ENCODE peak calls at places on chromosome 17, in seven cellular contexts. U is tibial artery; R is CD4-positive, alpha-beta memory T cell; M is IMR-90; T is A549; V is MG63; E is effector memory CD4-positive, alpha-beta T cell. P is an unnamed sample. For H3K9me3, the result is how much of the 10 kb centered on the place peaks cover.

GRCh38 chr17:40900819-40901356 is 15.8 kb upstream of the KRT20 start:
- DNase-seq in M (no peak), V (no peak), R (no peak), U (no peak), T (no peak), E (no peak), P (no peak)

GRCh38 chr17:36131931-36132330 is 28.3 kb downstream of the CCL4 start:
- DNase-seq in R (no peak), V (no peak), E (no peak), U (no peak), M (no peak), T (no peak), P (no peak)

GRCh38 chr17:37050905-37051304 is 102.2 kb downstream of the AATF start:
- DNase-seq in T (no peak), R (no peak), V (no peak), U (no peak), E (no peak), M (peak), P (no peak)

GRCh38 chr17:10836145-10836544 is 1.7 kb downstream of the PIRT start:
- DNase-seq in E (no peak), V (no peak), T (no peak), U (no peak), M (no peak), R (no peak), P (no peak)

GRCh38 chr17:81966343-81967243 is 5.6 kb upstream of the NOTUM start:
- DNase-seq in U (no peak), T (no peak), V (no peak), R (no peak), E (no peak), M (peak), P (no peak)

GRCh38 chr17:41660221-41660711 is 28.4 kb upstream of the EIF1 start:
- DNase-seq in E (no peak), V (peak), R (no peak), U (no peak), M (no peak), T (no peak), P (no peak)

GRCh38 chr17:49002766-49003165 is 5.6 kb downstream of the IGF2BP1 start:
- DNase-seq in E (no peak), R (no peak), U (no peak), T (no peak), M (no peak), V (no peak), P (no peak)

GRCh38 chr17:47470836-47471235 is 60.1 kb upstream of the NPEPPS start:
- DNase-seq in T (no peak), V (no peak), E (no peak), M (no peak), U (no peak), R (no peak), P (no peak)

GRCh38 chr17:74901353-74902145 is 8.1 kb upstream of the FADS6 start:
- DNase-seq in T (no peak), M (no peak), R (no peak), E (no peak), V (no peak), U (no peak), P (no peak)

GRCh38 chr17:65389956-65390355 is 171.5 kb downstream of the AXIN2 start:
- DNase-seq in V (peak), M (peak), R (no peak), T (no peak), U (no peak), E (no peak), P (no peak)

GRCh38 chr17:64092952-64093451 is 36.9 kb downstream of the ERN1 start:
- DNase-seq in V (no peak), M (no peak), E (no peak), T (no peak), U (no peak), R (no peak), P (no peak)

GRCh38 chr17:67435122-67435521 is 58.0 kb downstream of the PITPNC1 start:
- DNase-seq in V (no peak), M (no peak), E (peak), R (peak), U (no peak), T (no peak), P (peak)

GRCh38 chr17:31152271-31152670 is 57.5 kb downstream of the NF1 start:
- DNase-seq in E (no peak), V (no peak), U (no peak), T (no peak), M (no peak), R (no peak), P (no peak)

GRCh38 chr17:42553161-42553818 is 567 bp downstream of the HSD17B1 start:
- DNase-seq in V (no peak), R (no peak), M (no peak), U (no peak), E (no peak), T (no peak), P (no peak)

GRCh38 chr17:80202197-80202596 is 17.9 kb downstream of the SGSH start:
- DNase-seq in V (no peak), R (no peak), M (no peak), E (no peak), T (no peak), U (no peak), P (no peak)

GRCh38 chr17:2222901-2223616 is 80.5 kb downstream of the SMG6 start:
- DNase-seq in R (peak), E (peak), M (peak), V (no peak), T (no peak), U (peak), P (peak)

GRCh38 chr17:55722742-55723487 is at the start of gene TMEM100:
- DNase-seq in M (peak), R (no peak), T (no peak), V (peak), E (no peak), U (peak), P (no peak)

GRCh38 chr17:79950711-79951110 is 85.0 kb downstream of the TBC1D16 start:
- DNase-seq in U (peak), E (no peak), R (no peak), V (no peak), T (no peak), M (no peak), P (no peak)

GRCh38 chr17:74380086-74380958 is 13.0 kb downstream of the GPR142 start:
- DNase-seq in T (no peak), E (no peak), M (no peak), R (no peak), V (no peak), U (peak), P (no peak)

GRCh38 chr17:55420067-55420775 is 1.4 kb downstream of the MMD start:
- DNase-seq in T (no peak), E (no peak), M (no peak), U (no peak), R (peak), V (no peak), P (no peak)

GRCh38 chr17:40122466-40122943 is 734 bp downstream of the MSL1 start:
- DNase-seq in R (peak), M (peak), U (peak), E (no peak), T (peak), V (peak), P (peak)

GRCh38 chr17:15892244-15892643 is 52.7 kb upstream of the ADORA2B start:
- DNase-seq in U (no peak), R (no peak), T (no peak), E (no peak), M (no peak), V (no peak), P (no peak)

GRCh38 chr17:53409588-53409987 is 413.1 kb upstream of the KIF2B start:
- DNase-seq in M (no peak), V (no peak), R (no peak), E (no peak), T (no peak), U (no peak), P (no peak)
- H3K9me3 ChIP-seq in M (under half), V (under half), R (under half), E (under half), T (under half), U (under half), P (under half)

GRCh38 chr17:57957120-57957850 is 2.1 kb upstream of the CUEDC1 start:
- DNase-seq in R (no peak), U (no peak), T (no peak), M (no peak), E (no peak), V (no peak), P (no peak)

GRCh38 chr17:57963149-57963511 is 7.9 kb upstream of the CUEDC1 start:
- DNase-seq in U (no peak), T (no peak), R (no peak), V (no peak), E (no peak), M (no peak), P (no peak)

GRCh38 chr17:57962441-57963148 is 7.4 kb upstream of the CUEDC1 start:
- DNase-seq in T (no peak), E (no peak), R (no peak), U (no peak), V (no peak), M (no peak), P (no peak)

GRCh38 chr17:57957886-57958285 is 2.7 kb upstream of the CUEDC1 start:
- DNase-seq in M (no peak), R (no peak), V (no peak), U (no peak), T (no peak), E (no peak), P (no peak)

GRCh38 chr17:57959929-57960328 is 4.7 kb upstream of the CUEDC1 start:
- DNase-seq in U (no peak), R (no peak), M (no peak), T (no peak), V (no peak), E (no peak), P (no peak)
- H3K9me3 ChIP-seq in U (under half), R (under half), M (under half), T (under half), V (under half), E (under half), P (under half)

GRCh38 chr17:17609121-17609520 is 17.6 kb upstream of the PEMT start:
- DNase-seq in R (no peak), E (no peak), M (no peak), U (no peak), T (no peak), V (no peak), P (no peak)
- H3K9me3 ChIP-seq in R (under half), E (under half), M (under half), U (under half), T (under half), V (under half), P (under half)

DNA sequence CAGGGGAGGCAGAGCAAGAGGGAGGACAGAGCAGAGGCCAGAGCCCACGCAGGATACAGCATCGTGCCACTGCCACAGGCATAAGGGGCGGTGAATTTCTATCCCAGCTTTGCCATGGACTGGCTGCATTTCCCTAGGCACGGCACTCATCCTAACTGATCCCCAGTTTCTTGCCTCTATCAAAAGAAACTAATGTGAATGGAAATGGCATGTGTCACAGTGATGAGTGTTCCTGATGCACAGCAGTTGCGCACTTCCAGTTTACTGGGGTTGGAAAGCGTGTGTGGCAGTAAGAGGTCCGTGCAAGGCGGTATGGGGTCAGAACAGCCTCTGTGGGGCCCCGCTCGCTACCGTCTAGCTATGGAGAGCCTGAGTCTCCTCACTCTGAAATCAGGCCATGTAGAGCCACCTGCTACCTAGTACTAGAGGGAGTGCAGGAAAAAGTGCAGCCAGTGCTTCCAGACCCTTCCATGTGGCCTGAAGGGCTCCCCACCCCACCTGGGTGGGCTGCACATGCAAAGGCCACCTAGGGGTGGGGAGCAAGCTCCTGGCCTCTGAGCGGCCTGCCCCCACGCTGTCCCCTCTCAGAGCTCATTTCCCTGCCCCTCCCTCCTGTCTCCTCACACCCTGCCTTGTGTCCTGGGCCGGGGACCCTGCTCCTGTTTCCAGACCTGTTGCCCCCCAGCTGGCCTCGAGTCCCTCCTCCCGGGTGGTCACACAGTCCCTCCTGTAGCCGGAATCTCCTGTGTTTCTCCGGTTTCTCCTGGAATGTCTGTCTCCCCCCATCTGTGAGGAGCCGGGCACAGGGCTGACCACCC is 5.0 kb upstream of the KCNJ18 start:
- DNase-seq in R (no peak), E (no peak), M (no peak), T (no peak), V (no peak), U (no peak), P (no peak)
- H3K9me3 ChIP-seq in R (under half), E (under half), M (under half), T (under half), V (under half), U (under half), P (under half)

GRCh38 chr17:5179003-5179402 is 12.7 kb downstream of the ZNF594 start:
- DNase-seq in V (no peak), U (no peak), M (no peak), R (no peak), E (no peak), T (no peak), P (no peak)
- H3K9me3 ChIP-seq in V (under half), U (half or more), M (half or more), R (under half), E (half or more), T (half or more), P (under half)

P was measured in T-helper 17 cell.